ENCODE peak calls at places on chromosomes 12 and 14, in six cellular contexts. U is brain microvascular endothelial cell; W is HuH-7.5; D is Panc1; X is left colon; M is stimulated activated CD8-positive, alpha-beta memory T cell treated with anti-CD3 and anti-CD28 coated beads, Interleukin-2, amount 100 ng/mL, for 1 hour. Q is an unnamed sample.

GRCh38 chr12:71671311-71671710 is 7.2 kb downstream of the THAP2 start:
- DNase-seq in W (no peak), U (no peak), M (no peak), X (no peak), D (no peak), Q (no peak)

GRCh38 chr12:64652346-64652745 is 42.1 kb downstream of the RASSF3 start:
- DNase-seq in M (no peak), D (no peak), U (no peak), X (no peak), W (no peak), Q (no peak)

GRCh38 chr12:120984351-120984898 is 6.1 kb downstream of the HNF1A start:
- DNase-seq in D (no peak), W (peak), M (no peak), X (peak), U (no peak), Q (no peak)

GRCh38 chr12:115464673-115465060 is 780.7 kb upstream of the TBX3 start:
- DNase-seq in U (no peak), W (no peak), D (no peak), M (no peak), X (no peak), Q (no peak)

GRCh38 chr14:95222151-95222631 is 64.9 kb upstream of the DICER1 start:
- DNase-seq in U (peak), W (no peak), D (no peak), M (no peak), X (no peak), Q (no peak)

GRCh38 chr12:52045794-52046199 is 5.4 kb upstream of the NR4A1 start:
- DNase-seq in W (no peak), U (no peak), X (peak), D (no peak), M (no peak), Q (no peak)

GRCh38 chr14:77243853-77244252 is 27.2 kb downstream of the NGB start:
- DNase-seq in W (no peak), D (no peak), X (no peak), U (no peak), M (no peak), Q (no peak)

GRCh38 chr14:51453869-51454268 is 197.8 kb upstream of the FRMD6 start:
- DNase-seq in M (no peak), U (no peak), D (no peak), X (no peak), W (no peak), Q (no peak)

GRCh38 chr12:49962861-49963765 is 1.4 kb downstream of the AQP5 start:
- DNase-seq in X (peak), D (no peak), M (no peak), U (no peak), W (peak), Q (peak)

GRCh38 chr14:60648169-60648933 is 926 bp downstream of the SIX1 start:
- DNase-seq in X (peak), M (no peak), D (no peak), W (peak), U (no peak), Q (no peak)

GRCh38 chr14:77024171-77024627 is 4.3 kb downstream of the IRF2BPL start:
- DNase-seq in W (peak), X (peak), U (no peak), M (no peak), D (no peak), Q (no peak)

GRCh38 chr12:88035907-88036289 is 6.7 kb upstream of the C12orf50 start:
- DNase-seq in W (no peak), D (no peak), U (no peak), X (peak), M (no peak), Q (no peak)